ENCODE peak calls at places on chromosomes 12 and 14, in six cellular contexts. Q is activated T-helper 1 cell treated with Interleukin-2 at 50 U/mL for 16 hours; T is stimulated activated CD4-positive, alpha-beta T cell treated with anti-CD3 and anti-CD28 coated beads, Interleukin-4, amount 100 ng/mL, for 24 hours; S is RWPE2; M is KBM-7; D is T-helper 9 cell. V is an unnamed sample.

GRCh38 chr14:22265319-22266140 is 323.5 kb downstream of the DAD1 start:
- DNase-seq in T (no peak), Q (no peak), S (no peak), M (peak), D (no peak), V (no peak)

GRCh38 chr12:117284160-117284559 is 77.3 kb downstream of the NOS1 start:
- DNase-seq in T (no peak), M (no peak), Q (no peak), S (no peak), D (no peak), V (no peak)

GRCh38 chr14:53591816-53592215 is 364.8 kb downstream of the BMP4 start:
- DNase-seq in S (no peak), Q (no peak), T (no peak), D (no peak), M (no peak), V (no peak)

GRCh38 chr14:69325646-69326265 is 65.8 kb downstream of the GALNT16 start:
- DNase-seq in T (no peak), D (no peak), Q (no peak), M (no peak), S (peak), V (no peak)

GRCh38 chr12:67148265-67148664 is 120.9 kb upstream of the CAND1 start:
- DNase-seq in Q (no peak), D (no peak), T (no peak), M (no peak), S (no peak), V (no peak)

GRCh38 chr12:48002773-48003218 is 1.5 kb downstream of the COL2A1 start:
- DNase-seq in Q (no peak), D (no peak), T (no peak), M (no peak), S (no peak), V (no peak)

GRCh38 chr12:124044809-124045321 is 71.8 kb downstream of the ZNF664 start:
- DNase-seq in D (no peak), T (no peak), S (no peak), M (peak), Q (no peak), V (no peak)

GRCh38 chr12:47346251-47347019 is 266.7 kb upstream of the AMIGO2 start:
- DNase-seq in Q (no peak), S (no peak), M (no peak), D (no peak), T (no peak), V (no peak)

GRCh38 chr14:38755036-38755435 is 348.0 kb downstream of the SEC23A start:
- DNase-seq in T (no peak), D (no peak), S (no peak), M (no peak), Q (no peak), V (no peak)

GRCh38 chr12:109771746-109772621 is 58.4 kb downstream of the FAM222A start:
- DNase-seq in T (no peak), D (no peak), Q (no peak), S (peak), M (no peak), V (no peak)

GRCh38 chr14:71395151-71395604 is 487.9 kb downstream of the PCNX1 start:
- DNase-seq in T (no peak), M (no peak), S (no peak), Q (no peak), D (no peak), V (no peak)

GRCh38 chr14:35088514-35088913 is 33.3 kb downstream of the PPP2R3C start:
- DNase-seq in D (no peak), T (no peak), Q (no peak), S (no peak), M (no peak), V (no peak)

GRCh38 chr12:83763425-83763824 is 1076.7 kb downstream of the TMTC2 start:
- DNase-seq in T (no peak), S (no peak), M (no peak), Q (no peak), D (no peak), V (no peak)

GRCh38 chr12:51874013-51874412 is 13.9 kb upstream of the ANKRD33 start:
- DNase-seq in M (no peak), S (no peak), T (no peak), D (no peak), Q (no peak), V (no peak)

GRCh38 chr12:117316336-117316735 is 45.1 kb downstream of the NOS1 start:
- DNase-seq in T (no peak), S (no peak), D (no peak), Q (no peak), M (no peak), V (no peak)

V was measured in CD4-positive, CD25-positive, alpha-beta regulatory T cell.